ENCODE peak calls at places on chromosomes 5 and 9, in four cellular contexts. W, Q, A and Z are unnamed samples.
A peak's percentile ranks its signal among the peaks of the same experiment; 100 is the strongest.

GRCh38 chr5:78537821-78538220 is 110.8 kb downstream of the LHFPL2 start:
- DNase-seq in Q (no peak), A (peak; percentile 35), W (no peak), Z (no peak)

GRCh38 chr5:1782385-1783213 is 17.0 kb downstream of the MRPL36 start:
- DNase-seq in Q (no peak), A (no peak), W (no peak), Z (no peak)

GRCh38 chr9:104808030-104808614 is 44.2 kb downstream of the NIPSNAP3B start:
- DNase-seq in A (no peak), Q (no peak), W (no peak), Z (peak; percentile 46)

GRCh38 chr9:21096901-21097255 is 19.1 kb upstream of the IFNB1 start:
- DNase-seq in Q (no peak), W (no peak), A (no peak), Z (no peak)

GRCh38 chr5:150358261-150359095 is 981 bp downstream of the TCOF1 start:
- DNase-seq in Q (no peak), W (no peak), A (no peak), Z (no peak)

GRCh38 chr9:72477862-72478564 is 43.4 kb upstream of the TMC1 start:
- DNase-seq in W (no peak), A (no peak), Q (no peak), Z (no peak)

GRCh38 chr5:6886866-6887265 is 173.6 kb downstream of the TENT4A start:
- DNase-seq in Q (no peak), W (no peak), A (no peak), Z (no peak)

GRCh38 chr9:34651876-34652602 is at the start of gene IL11RA:
- DNase-seq in W (peak; percentile 38), Q (peak; percentile 71), A (peak; percentile 41), Z (peak; percentile 80)

GRCh38 chr9:123807241-123807640 is 122.7 kb downstream of the DENND1A start:
- DNase-seq in A (no peak), W (no peak), Q (no peak), Z (no peak)

GRCh38 chr5:94693043-94693822 is 74.8 kb downstream of the SLF1 start:
- DNase-seq in A (peak; percentile 72), W (no peak), Q (no peak), Z (peak; percentile 74)

GRCh38 chr5:108418172-108418571 is 36.3 kb upstream of the FBXL17 start:
- DNase-seq in Q (no peak), A (no peak), W (no peak), Z (no peak)

GRCh38 chr9:93684806-93685553 is 108.6 kb downstream of the PHF2 start:
- DNase-seq in W (no peak), A (no peak), Q (no peak), Z (no peak)

GRCh38 chr5:81422671-81423070 is 28.7 kb upstream of the ACOT12 start:
- DNase-seq in W (no peak), A (peak; percentile 75), Q (no peak), Z (peak; percentile 81)

GRCh38 chr9:38018964-38019602 is 49.9 kb downstream of the SHB start:
- DNase-seq in W (no peak), A (no peak), Q (no peak), Z (no peak)